ENCODE peak calls at places on chromosomes 16 and 17, in five cellular contexts. One of them, this sample, is unnamed.

GRCh38 chr16:25064967-25065366 is 46.6 kb upstream of the LCMT1 start:
- DNase-seq in osteocyte: no peak
- DNase-seq in tibial artery: no peak
- DNase-seq in CD8-positive, alpha-beta T cell: no peak
- DNase-seq in cardiac fibroblast: no peak
- DNase-seq in this sample: no peak

GRCh38 chr17:1485311-1485747 is 7.2 kb downstream of the MYO1C start:
- DNase-seq in cardiac fibroblast: peak; percentile 39
- DNase-seq in CD8-positive, alpha-beta T cell: peak; percentile 36
- DNase-seq in osteocyte: no peak
- DNase-seq in tibial artery: no peak
- DNase-seq in this sample: no peak

GRCh38 chr16:30113711-30114333 is 485 bp upstream of the GDPD3 start:
- DNase-seq in cardiac fibroblast: no peak
- DNase-seq in osteocyte: no peak
- DNase-seq in CD8-positive, alpha-beta T cell: no peak
- DNase-seq in tibial artery: no peak
- DNase-seq in this sample: no peak

GRCh38 chr16:73433493-73434307 is 385.8 kb upstream of the ZFHX3 start:
- DNase-seq in osteocyte: no peak
- DNase-seq in CD8-positive, alpha-beta T cell: no peak
- DNase-seq in tibial artery: no peak
- DNase-seq in cardiac fibroblast: no peak
- DNase-seq in this sample: no peak

GRCh38 chr17:63752707-63753106 is 11.1 kb upstream of the STRADA start:
- DNase-seq in CD8-positive, alpha-beta T cell: no peak
- DNase-seq in cardiac fibroblast: no peak
- DNase-seq in osteocyte: no peak
- DNase-seq in tibial artery: no peak
- DNase-seq in this sample: no peak

GRCh38 chr16:11255737-11256656 is at the start of gene SOCS1:
- DNase-seq in osteocyte: peak; percentile 97
- DNase-seq in cardiac fibroblast: peak; percentile 94
- DNase-seq in tibial artery: peak; percentile 91
- DNase-seq in CD8-positive, alpha-beta T cell: peak; percentile 83
- DNase-seq in this sample: peak; percentile 75

GRCh38 chr16:85819245-85819644 is 19.8 kb downstream of the COX4I1 start:
- DNase-seq in cardiac fibroblast: peak; percentile 83
- DNase-seq in CD8-positive, alpha-beta T cell: peak; percentile 83
- DNase-seq in osteocyte: no peak
- DNase-seq in tibial artery: peak; percentile 79
- DNase-seq in this sample: peak; percentile 84

GRCh38 chr16:59090501-59090900 is 356.4 kb upstream of the GOT2 start:
- DNase-seq in CD8-positive, alpha-beta T cell: no peak
- DNase-seq in osteocyte: no peak
- DNase-seq in cardiac fibroblast: no peak
- DNase-seq in tibial artery: no peak
- DNase-seq in this sample: no peak

GRCh38 chr17:83203472-83204221 is 124.2 kb downstream of the METRNL start:
- DNase-seq in cardiac fibroblast: no peak
- DNase-seq in osteocyte: no peak
- DNase-seq in tibial artery: peak; percentile 79
- DNase-seq in CD8-positive, alpha-beta T cell: no peak
- DNase-seq in this sample: peak; percentile 47

GRCh38 chr17:66564992-66565465 is 262.6 kb downstream of the PRKCA start:
- DNase-seq in CD8-positive, alpha-beta T cell: no peak
- DNase-seq in osteocyte: peak; percentile 54
- DNase-seq in tibial artery: no peak
- DNase-seq in cardiac fibroblast: peak; percentile 77
- DNase-seq in this sample: no peak

GRCh38 chr16:66457888-66458287 is 30.8 kb downstream of the BEAN1 start:
- DNase-seq in tibial artery: no peak
- DNase-seq in cardiac fibroblast: no peak
- DNase-seq in CD8-positive, alpha-beta T cell: no peak
- DNase-seq in osteocyte: no peak
- DNase-seq in this sample: no peak

GRCh38 chr17:17781591-17782424 is 55.0 kb downstream of the SREBF1 start:
- DNase-seq in cardiac fibroblast: peak; percentile 65
- DNase-seq in tibial artery: peak; percentile 93
- DNase-seq in CD8-positive, alpha-beta T cell: peak; percentile 61
- DNase-seq in osteocyte: no peak
- DNase-seq in this sample: no peak

GRCh38 chr17:17779015-17779611 is 57.7 kb downstream of the SREBF1 start:
- DNase-seq in osteocyte: no peak
- DNase-seq in tibial artery: peak; percentile 73
- DNase-seq in cardiac fibroblast: no peak
- DNase-seq in CD8-positive, alpha-beta T cell: no peak
- DNase-seq in this sample: no peak

GRCh38 chr17:17783121-17783824 is 53.5 kb downstream of the SREBF1 start:
- DNase-seq in osteocyte: no peak
- DNase-seq in CD8-positive, alpha-beta T cell: peak; percentile 65
- DNase-seq in tibial artery: peak; percentile 79
- DNase-seq in cardiac fibroblast: peak; percentile 35
- DNase-seq in this sample: no peak

GRCh38 chr17:17782425-17783120 is 54.2 kb downstream of the SREBF1 start:
- DNase-seq in tibial artery: no peak
- DNase-seq in CD8-positive, alpha-beta T cell: no peak
- DNase-seq in osteocyte: no peak
- DNase-seq in cardiac fibroblast: no peak
- DNase-seq in this sample: no peak

GRCh38 chr17:17780941-17781590 is 55.7 kb downstream of the SREBF1 start:
- DNase-seq in cardiac fibroblast: peak; percentile 83
- DNase-seq in osteocyte: no peak
- DNase-seq in tibial artery: peak; percentile 81
- DNase-seq in CD8-positive, alpha-beta T cell: no peak
- DNase-seq in this sample: no peak
- TF ChIP-seq CTCF in cardiac fibroblast: no peak
- TF ChIP-seq CTCF in osteocyte: peak; percentile 58
- TF ChIP-seq CTCF in tibial artery: peak; percentile 18
- TF ChIP-seq CTCF in CD8-positive, alpha-beta T cell: no peak
- TF ChIP-seq CTCF in this sample: no peak

GRCh38 chr16:2511128-2511785 is 2.5 kb upstream of the ATP6V0C start:
- DNase-seq in tibial artery: peak; percentile 90
- DNase-seq in CD8-positive, alpha-beta T cell: no peak
- DNase-seq in cardiac fibroblast: peak; percentile 65
- DNase-seq in osteocyte: no peak
- DNase-seq in this sample: peak; percentile 68

GRCh38 chr16:2512920-2513404 is 790 bp upstream of the ATP6V0C start:
- DNase-seq in CD8-positive, alpha-beta T cell: peak; percentile 72
- DNase-seq in cardiac fibroblast: no peak
- DNase-seq in osteocyte: no peak
- DNase-seq in tibial artery: no peak
- DNase-seq in this sample: no peak

GRCh38 chr16:2514333-2515179 is 804 bp downstream of the ATP6V0C start:
- DNase-seq in CD8-positive, alpha-beta T cell: peak; percentile 50
- DNase-seq in osteocyte: no peak
- DNase-seq in tibial artery: no peak
- DNase-seq in cardiac fibroblast: no peak
- DNase-seq in this sample: peak; percentile 52

GRCh38 chr16:2513405-2514332 is at the start of gene ATP6V0C:
- DNase-seq in osteocyte: peak; percentile 95
- DNase-seq in tibial artery: peak; percentile 95
- DNase-seq in CD8-positive, alpha-beta T cell: peak; percentile 91
- DNase-seq in cardiac fibroblast: peak; percentile 91
- DNase-seq in this sample: peak; percentile 89

GRCh38 chr16:2511996-2512919 is 1.5 kb upstream of the ATP6V0C start:
- DNase-seq in osteocyte: no peak
- DNase-seq in cardiac fibroblast: no peak
- DNase-seq in tibial artery: no peak
- DNase-seq in CD8-positive, alpha-beta T cell: no peak
- DNase-seq in this sample: no peak
- TF ChIP-seq CTCF in osteocyte: no peak
- TF ChIP-seq CTCF in cardiac fibroblast: no peak
- TF ChIP-seq CTCF in tibial artery: no peak
- TF ChIP-seq CTCF in CD8-positive, alpha-beta T cell: no peak
- TF ChIP-seq CTCF in this sample: no peak

GRCh38 chr17:28643979-28644781 is 778 bp downstream of the BLTP2 start:
- DNase-seq in cardiac fibroblast: peak; percentile 69
- DNase-seq in osteocyte: no peak
- DNase-seq in CD8-positive, alpha-beta T cell: no peak
- DNase-seq in tibial artery: no peak
- DNase-seq in this sample: peak; percentile 52
- TF ChIP-seq CTCF in cardiac fibroblast: peak; percentile 59
- TF ChIP-seq CTCF in osteocyte: peak; percentile 51
- TF ChIP-seq CTCF in CD8-positive, alpha-beta T cell: peak; percentile 26
- TF ChIP-seq CTCF in tibial artery: peak; percentile 41
- TF ChIP-seq CTCF in this sample: peak; percentile 77

GRCh38 chr17:50558955-50559614 is 1.4 kb upstream of the CACNA1G start:
- DNase-seq in CD8-positive, alpha-beta T cell: no peak
- DNase-seq in tibial artery: no peak
- DNase-seq in cardiac fibroblast: no peak
- DNase-seq in osteocyte: no peak
- DNase-seq in this sample: no peak

GRCh38 chr17:50558091-50558490 is 2.4 kb upstream of the CACNA1G start:
- DNase-seq in osteocyte: no peak
- DNase-seq in CD8-positive, alpha-beta T cell: no peak
- DNase-seq in tibial artery: no peak
- DNase-seq in cardiac fibroblast: no peak
- DNase-seq in this sample: no peak

GRCh38 chr17:50557265-50558029 is 3.1 kb upstream of the CACNA1G start:
- DNase-seq in CD8-positive, alpha-beta T cell: no peak
- DNase-seq in cardiac fibroblast: no peak
- DNase-seq in osteocyte: no peak
- DNase-seq in tibial artery: no peak
- DNase-seq in this sample: no peak

GRCh38 chr17:50559674-50560184 is 786 bp upstream of the CACNA1G start:
- DNase-seq in cardiac fibroblast: peak; percentile 66
- DNase-seq in tibial artery: peak; percentile 83
- DNase-seq in CD8-positive, alpha-beta T cell: no peak
- DNase-seq in osteocyte: no peak
- DNase-seq in this sample: no peak

DNA sequence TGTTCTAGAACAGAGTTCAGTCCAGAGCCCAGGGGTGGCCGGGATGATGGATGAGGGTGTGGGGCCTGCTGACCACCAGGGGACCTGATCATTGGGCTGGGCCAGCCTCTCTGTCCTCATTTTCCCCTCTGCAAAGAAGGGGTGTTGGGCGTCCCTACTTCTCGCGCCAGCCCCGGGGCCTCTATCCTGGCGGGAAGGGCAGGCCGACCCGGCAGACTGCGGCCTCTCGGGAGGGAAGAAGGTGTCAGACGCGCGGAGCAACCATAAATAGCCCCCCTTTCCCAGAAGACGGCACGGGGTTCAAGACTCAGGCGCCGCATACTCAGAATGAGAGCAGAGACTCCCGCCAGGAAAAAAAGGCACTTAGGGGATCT is 1.9 kb upstream of the CACNA1G start:
- DNase-seq in CD8-positive, alpha-beta T cell: no peak
- DNase-seq in cardiac fibroblast: no peak
- DNase-seq in osteocyte: no peak
- DNase-seq in tibial artery: no peak
- DNase-seq in this sample: no peak
- TF ChIP-seq CTCF in CD8-positive, alpha-beta T cell: no peak
- TF ChIP-seq CTCF in cardiac fibroblast: no peak
- TF ChIP-seq CTCF in osteocyte: no peak
- TF ChIP-seq CTCF in tibial artery: no peak
- TF ChIP-seq CTCF in this sample: no peak

GRCh38 chr16:89357055-89357454 is 133.3 kb downstream of the ANKRD11 start:
- DNase-seq in tibial artery: no peak
- DNase-seq in CD8-positive, alpha-beta T cell: peak; percentile 39
- DNase-seq in osteocyte: no peak
- DNase-seq in cardiac fibroblast: no peak
- DNase-seq in this sample: no peak
- TF ChIP-seq CTCF in tibial artery: no peak
- TF ChIP-seq CTCF in CD8-positive, alpha-beta T cell: no peak
- TF ChIP-seq CTCF in osteocyte: no peak
- TF ChIP-seq CTCF in cardiac fibroblast: no peak
- TF ChIP-seq CTCF in this sample: no peak